ENCODE peak calls at places on chromosomes 2 and 18, in four cellular contexts. I is GM12891, Z is HepG2, U is K562. N is an unnamed sample.

GRCh38 chr2:88765154-88765948 is 73.9 kb downstream of the RPIA start:
- DNase-seq in I (peak; percentile 53), Z (no peak), U (no peak), N (no peak)

GRCh38 chr2:127173073-127173472 is 47.0 kb downstream of the CYP27C1 start:
- DNase-seq in I (no peak), Z (no peak), U (no peak), N (no peak)

GRCh38 chr2:190634381-190634780 is 14.5 kb upstream of the NAB1 start:
- DNase-seq in I (no peak), Z (no peak), U (no peak), N (no peak)

GRCh38 chr18:7645756-7646155 is 78.6 kb downstream of the PTPRM start:
- DNase-seq in I (no peak), Z (no peak), U (no peak), N (no peak)

GRCh38 chr2:16081316-16082200 is 141.2 kb downstream of the MYCN start:
- DNase-seq in I (no peak), Z (no peak), U (no peak), N (no peak)

GRCh38 chr18:42289526-42289925 is 334.5 kb downstream of the PIK3C3 start:
- DNase-seq in I (no peak), Z (no peak), U (no peak), N (no peak)

GRCh38 chr2:237942512-237942897 is 24.3 kb upstream of the UBE2F start:
- DNase-seq in I (no peak), Z (no peak), U (no peak), N (no peak)

GRCh38 chr18:67938691-67939090 is 422.2 kb upstream of the DSEL start:
- DNase-seq in I (no peak), Z (no peak), U (no peak), N (no peak)

GRCh38 chr18:66210875-66211274 is 393.0 kb downstream of the CDH19 start:
- DNase-seq in I (no peak), Z (no peak), U (no peak), N (no peak)

GRCh38 chr2:9949992-9950520 is 1.4 kb upstream of the GRHL1 start:
- DNase-seq in I (no peak), Z (no peak), U (no peak), N (no peak)

GRCh38 chr18:50115095-50115494 is 79.9 kb downstream of the MYO5B start:
- DNase-seq in I (no peak), Z (peak; percentile 25), U (no peak), N (no peak)

GRCh38 chr2:231545105-231545902 is 15.1 kb upstream of the NMUR1 start:
- DNase-seq in I (peak; percentile 73), Z (no peak), U (no peak), N (peak; percentile 74)

GRCh38 chr2:55364189-55365055 is 55.2 kb downstream of the CCDC88A start:
- DNase-seq in I (no peak), Z (no peak), U (no peak), N (no peak)

GRCh38 chr2:118046628-118047210 is 32.8 kb upstream of the CCDC93 start:
- DNase-seq in I (no peak), Z (peak; percentile 42), U (peak; percentile 15), N (no peak)

GRCh38 chr2:172516299-172516698 is 39.6 kb upstream of the PDK1 start:
- DNase-seq in I (no peak), Z (no peak), U (no peak), N (no peak)

GRCh38 chr2:30985493-30986292 is 152.5 kb downstream of the GALNT14 start:
- DNase-seq in I (no peak), Z (no peak), U (no peak), N (no peak)

GRCh38 chr2:12202301-12202700 is 455.9 kb downstream of the LPIN1 start:
- DNase-seq in I (no peak), Z (no peak), U (no peak), N (no peak)

GRCh38 chr2:198100323-198100722 is 295.9 kb downstream of the PLCL1 start:
- DNase-seq in I (no peak), Z (no peak), U (no peak), N (no peak)

GRCh38 chr18:6537468-6537867 is 122.8 kb upstream of the L3MBTL4 start:
- DNase-seq in I (no peak), Z (no peak), U (no peak), N (no peak)

GRCh38 chr2:98935111-98935770 is 784 bp downstream of the CRACDL start:
- DNase-seq in I (no peak), Z (no peak), U (no peak), N (no peak)

GRCh38 chr18:24142376-24142775 is 3.5 kb downstream of the CABYR start:
- DNase-seq in I (no peak), Z (no peak), U (no peak), N (no peak)

GRCh38 chr18:24140697-24141096 is 1.8 kb downstream of the CABYR start:
- DNase-seq in I (no peak), Z (no peak), U (no peak), N (no peak)

GRCh38 chr18:24136967-24137373 is 1.9 kb upstream of the CABYR start:
- DNase-seq in I (no peak), Z (no peak), U (no peak), N (no peak)

GRCh38 chr18:24138281-24138883 is 480 bp upstream of the CABYR start:
- DNase-seq in I (no peak), Z (no peak), U (no peak), N (no peak)

GRCh38 chr18:24138884-24139616 is at the start of gene CABYR:
- DNase-seq in I (peak; percentile 53), Z (peak; percentile 9), U (no peak), N (peak; percentile 39)
- TF ChIP-seq POLR2A in I (peak; percentile 60), Z (no peak), U (no peak), N (peak; percentile 67)

DNA sequence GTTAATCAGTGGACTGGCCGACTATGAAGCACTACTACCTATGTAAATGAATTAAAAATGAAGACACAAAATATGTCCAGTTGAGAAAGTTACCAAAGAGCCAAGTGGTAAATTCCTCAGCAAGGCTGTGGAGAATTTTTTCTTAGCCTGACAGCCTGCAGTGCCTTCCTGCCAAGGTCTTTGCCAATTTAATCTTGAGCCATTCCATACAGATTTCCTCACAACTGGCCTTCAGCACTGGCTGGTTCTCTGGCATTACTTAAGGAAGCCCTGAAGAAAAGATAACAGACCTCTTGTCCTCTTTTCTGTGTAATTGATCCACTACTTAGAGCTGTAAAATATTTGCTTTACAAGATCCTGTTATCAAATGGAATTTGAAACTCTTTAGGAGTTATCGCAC is 334.2 kb upstream of the LRRTM1 start:
- DNase-seq in I (no peak), Z (no peak), U (no peak), N (no peak)
- TF ChIP-seq POLR2AphosphoS5 in I (no peak), Z (no peak), U (no peak), N (no peak)

GRCh38 chr2:182980115-182980514 is 58.1 kb downstream of the NCKAP1 start:
- DNase-seq in I (no peak), Z (peak; percentile 36), U (peak; percentile 24), N (no peak)
- TF ChIP-seq TAF1 in I (no peak), Z (no peak), U (no peak), N (no peak)

DNA sequence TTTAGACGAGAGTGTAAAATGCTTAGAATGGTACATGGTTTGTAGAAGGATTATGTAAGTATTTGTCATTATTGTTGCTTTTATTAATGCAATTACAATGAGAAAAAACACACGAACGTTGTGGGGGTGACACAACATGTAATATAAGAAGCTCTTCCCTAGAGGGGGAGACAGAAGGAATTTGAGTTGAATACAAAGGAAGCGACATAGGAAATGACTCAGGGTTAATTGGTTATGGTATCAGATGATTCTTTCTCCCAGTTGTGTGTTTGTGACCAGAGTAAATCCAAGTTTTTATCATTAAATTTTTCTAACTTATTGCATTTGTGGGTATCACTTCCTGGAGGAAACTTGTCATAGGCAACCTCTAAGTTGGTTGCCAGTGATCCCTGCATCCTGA is 625.6 kb upstream of the CDH2 start:
- DNase-seq in I (no peak), Z (no peak), U (no peak), N (no peak)
- TF ChIP-seq POLR2A in I (no peak), Z (no peak), U (no peak), N (no peak)

GRCh38 chr2:219508444-219508734 is 5.9 kb upstream of the ASIC4 start:
- DNase-seq in I (no peak), Z (no peak), U (no peak), N (no peak)

GRCh38 chr2:219508933-219509779 is 5.1 kb upstream of the ASIC4 start:
- DNase-seq in I (no peak), Z (no peak), U (no peak), N (no peak)

GRCh38 chr2:219511547-219512325 is 2.5 kb upstream of the ASIC4 start:
- DNase-seq in I (no peak), Z (no peak), U (no peak), N (no peak)

GRCh38 chr2:219510512-219511135 is 3.7 kb upstream of the ASIC4 start:
- DNase-seq in I (no peak), Z (no peak), U (no peak), N (no peak)

DNA sequence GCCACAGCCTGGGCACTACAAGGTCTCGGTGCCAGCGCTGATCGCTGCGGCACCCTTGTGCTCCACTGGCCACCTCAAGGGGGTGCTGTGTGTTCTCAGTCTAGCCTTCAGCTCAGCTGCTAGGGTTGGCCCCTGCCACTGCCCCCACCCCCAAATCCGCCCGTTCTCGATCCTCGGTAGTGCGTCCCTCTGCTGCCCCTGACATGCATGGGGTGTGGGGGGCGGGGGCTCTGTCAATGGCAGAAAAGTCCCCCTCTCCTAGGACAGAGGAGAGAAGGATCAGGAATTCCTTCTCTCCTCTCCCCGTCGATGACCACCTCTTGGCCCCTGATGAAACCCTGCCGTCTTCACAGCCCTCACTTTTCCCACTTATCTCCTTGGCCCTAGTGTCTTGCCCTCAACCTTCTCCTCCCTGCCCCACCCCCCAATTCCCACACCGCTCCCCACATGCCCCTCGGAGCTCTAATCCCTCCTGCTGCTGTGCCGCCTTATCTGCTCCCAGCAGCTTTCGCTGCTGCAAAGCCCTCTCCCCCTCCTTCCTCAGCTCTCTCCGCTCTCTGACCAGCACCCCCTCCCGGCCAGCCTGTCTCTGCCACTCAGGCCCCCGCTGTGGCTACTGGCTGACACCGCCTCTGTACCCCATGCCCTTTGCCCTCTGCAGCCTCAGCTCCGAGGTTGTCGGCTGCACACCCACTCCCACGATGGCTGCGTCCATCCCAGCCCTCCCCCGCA is 4.3 kb upstream of the ASIC4 start:
- DNase-seq in I (peak; percentile 70), Z (peak; percentile 60), U (peak; percentile 85), N (peak; percentile 67)
- TF ChIP-seq POLR2AphosphoS5 in I (no peak), Z (no peak), U (peak; percentile 94), N (no peak)

GRCh38 chr18:3051718-3052410 is 38.9 kb upstream of the LPIN2 start:
- DNase-seq in I (no peak), Z (peak; percentile 99), U (no peak), N (no peak)
- TF ChIP-seq TAF1 in I (no peak), Z (peak; percentile 29), U (no peak), N (no peak)